ENCODE peak calls at places on chromosomes 7 and 10, in five cellular contexts. T is HepG2, Z is H1, F is GM12878, D is K562. R is an unnamed sample. For H3K4me1, the result is how much of the 10 kb centered on the place peaks cover.

GRCh38 chr7:139602143-139602722 is 78.7 kb downstream of the CLEC2L start:
- DNase-seq in T (peak), Z (no peak), F (no peak), D (peak), R (peak)

GRCh38 chr10:85430991-85431390 is 935.6 kb downstream of the GRID1 start:
- DNase-seq in T (peak), Z (no peak), F (no peak), D (no peak), R (no peak)

GRCh38 chr10:66349726-66350125 is 576.1 kb upstream of the LRRTM3 start:
- DNase-seq in T (no peak), Z (no peak), F (no peak), D (no peak), R (no peak)

GRCh38 chr10:75186310-75186709 is 24.3 kb upstream of the VDAC2 start:
- DNase-seq in T (no peak), Z (no peak), F (no peak), D (no peak), R (no peak)

GRCh38 chr10:24251547-24251946 is 42.6 kb downstream of the KIAA1217 start:
- DNase-seq in T (no peak), Z (no peak), F (no peak), D (no peak), R (peak)

GRCh38 chr10:30553018-30553624 is 76.4 kb downstream of the LYZL2 start:
- DNase-seq in T (no peak), Z (peak), F (no peak), D (peak), R (peak)

GRCh38 chr7:121279060-121279620 is 49.7 kb upstream of the WNT16 start:
- DNase-seq in T (no peak), Z (no peak), F (no peak), D (no peak), R (no peak)

GRCh38 chr7:116298576-116298975 is 88.2 kb downstream of the TES start:
- DNase-seq in T (no peak), Z (no peak), F (no peak), D (no peak), R (no peak)

GRCh38 chr10:126203746-126204145 is 184.5 kb downstream of the ADAM12 start:
- DNase-seq in T (no peak), Z (no peak), F (no peak), D (no peak), R (no peak)

GRCh38 chr7:102934267-102934666 is 21.5 kb downstream of the LRRC17 start:
- DNase-seq in T (no peak), Z (no peak), F (no peak), D (no peak), R (no peak)

GRCh38 chr7:102934670-102935069 is 21.9 kb downstream of the LRRC17 start:
- DNase-seq in T (no peak), Z (no peak), F (no peak), D (no peak), R (peak)

GRCh38 chr7:102933763-102934162 is 21.0 kb downstream of the LRRC17 start:
- DNase-seq in T (no peak), Z (peak), F (no peak), D (no peak), R (peak)

GRCh38 chr7:102935450-102936110 is 22.8 kb downstream of the LRRC17 start:
- DNase-seq in T (no peak), Z (no peak), F (no peak), D (no peak), R (no peak)

DNA sequence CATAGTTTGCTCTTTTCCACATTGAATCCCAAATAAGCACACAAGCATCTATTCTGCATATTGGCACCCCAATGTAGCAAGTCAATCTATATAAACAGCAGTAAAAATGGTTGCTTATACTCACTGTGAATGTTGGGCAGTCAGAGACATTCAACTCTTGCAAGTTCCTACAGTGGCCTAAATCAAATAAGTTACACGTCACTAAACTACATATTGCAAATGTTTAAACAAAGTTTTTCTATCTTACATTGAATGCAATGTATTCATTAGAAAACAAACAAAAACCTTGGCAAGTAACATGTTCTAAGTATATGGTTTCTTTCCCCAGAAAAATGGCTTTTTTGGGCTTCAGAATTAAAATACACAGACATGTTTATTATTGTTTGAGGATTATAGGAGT is 19.0 kb downstream of the LRRC17 start:
- DNase-seq in T (no peak), Z (no peak), F (no peak), D (no peak), R (no peak)
- H3K4me1 ChIP-seq in T (under half), Z (under half), F (under half), D (under half), R (half or more)

GRCh38 chr10:77160679-77161078 is 476.9 kb downstream of the KCNMA1 start:
- DNase-seq in T (no peak), Z (no peak), F (no peak), D (no peak), R (no peak)

GRCh38 chr10:77162697-77163096 is 474.9 kb downstream of the KCNMA1 start:
- DNase-seq in T (no peak), Z (no peak), F (no peak), D (no peak), R (no peak)

GRCh38 chr10:77164616-77165311 is 472.8 kb downstream of the KCNMA1 start:
- DNase-seq in T (no peak), Z (no peak), F (no peak), D (no peak), R (no peak)

GRCh38 chr10:77165445-77166316 is 471.9 kb downstream of the KCNMA1 start:
- DNase-seq in T (peak), Z (peak), F (peak), D (peak), R (peak)

DNA sequence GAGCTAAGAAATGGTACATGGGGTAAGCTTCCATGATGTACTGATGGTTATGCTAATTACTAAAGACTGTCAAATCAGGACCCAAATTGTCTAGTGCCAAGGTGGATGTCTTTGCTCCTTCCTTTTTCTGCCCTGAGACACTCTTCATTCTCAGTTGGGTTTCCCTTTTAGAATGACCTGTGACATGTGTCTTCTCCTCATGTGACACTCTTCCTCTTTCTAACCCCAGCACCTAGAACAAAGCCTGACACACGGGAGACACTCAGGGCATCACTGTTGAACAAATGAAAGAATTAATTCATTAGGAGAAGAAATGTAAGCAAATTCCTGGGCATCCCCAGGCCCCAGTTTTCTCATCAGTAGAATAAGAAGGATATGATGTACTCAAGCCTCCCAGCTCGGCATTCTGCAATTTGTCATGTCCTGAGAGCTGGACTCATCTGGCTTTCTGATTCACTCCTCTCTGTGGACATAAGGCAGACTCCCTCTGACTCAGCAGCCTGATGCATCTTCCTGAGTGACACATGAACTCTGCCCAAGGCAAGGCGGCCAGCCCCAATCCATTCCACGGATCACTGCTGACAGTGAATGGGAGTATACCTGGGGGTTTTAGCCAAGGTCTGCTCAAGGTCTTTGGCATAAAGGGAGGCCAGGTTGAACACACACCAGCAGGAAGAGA is 473.8 kb downstream of the KCNMA1 start:
- DNase-seq in T (peak), Z (no peak), F (no peak), D (no peak), R (no peak)
- TF ChIP-seq CREB1 in T (no peak), Z (no peak), F (no peak), D (no peak), R (no peak)

DNA sequence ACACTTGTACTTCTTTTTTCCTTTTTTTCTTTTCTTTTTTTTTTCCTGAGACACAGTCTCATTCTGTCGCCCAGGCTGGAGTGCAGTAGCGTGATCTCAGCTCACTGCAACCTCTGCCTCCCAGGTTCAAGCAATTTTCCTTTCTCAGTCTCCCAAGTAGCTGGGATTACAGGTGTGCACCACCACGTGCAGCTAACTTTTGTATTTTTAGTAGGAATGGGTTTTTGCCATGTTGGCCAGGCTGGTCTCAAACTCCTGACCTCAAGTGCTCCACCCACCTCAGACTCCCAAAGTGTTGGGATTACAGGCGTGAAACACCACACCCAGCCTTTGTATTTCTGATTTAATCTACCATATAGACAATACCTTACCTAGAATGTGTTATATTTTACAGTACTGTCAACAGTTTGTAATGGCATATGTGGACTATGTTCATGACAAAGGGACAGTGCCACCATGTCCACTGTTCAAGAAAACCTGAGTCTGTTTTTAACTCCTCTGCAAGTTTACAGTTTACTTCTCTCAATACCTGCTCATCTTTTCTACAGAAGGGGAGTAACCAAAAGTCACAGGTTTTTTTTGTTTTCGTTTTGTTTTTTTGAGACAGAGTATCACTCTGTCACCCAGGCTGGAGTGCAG is 223.8 kb upstream of the KLF14 start:
- DNase-seq in T (no peak), Z (no peak), F (no peak), D (no peak), R (no peak)
- H3K4me1 ChIP-seq in T (under half), Z (under half), F (under half), D (under half), R (under half)

DNA sequence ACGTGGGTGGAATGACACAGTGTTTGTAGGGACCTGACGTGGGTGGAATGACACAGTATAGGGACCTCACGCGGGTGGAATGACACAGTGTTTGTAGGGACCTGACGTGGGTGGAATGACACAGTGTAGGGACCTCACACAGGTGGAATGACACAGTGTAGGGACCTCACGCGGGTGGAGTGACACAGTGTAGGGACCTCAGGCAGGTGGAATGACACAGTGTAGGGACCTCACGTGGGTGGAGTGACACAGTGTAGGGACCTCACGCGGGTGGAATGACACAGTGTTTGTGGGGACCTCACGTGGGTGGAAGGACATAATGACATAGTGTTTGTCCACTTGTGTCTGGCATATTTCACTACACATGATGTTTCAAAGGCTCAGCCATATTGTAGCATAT is 19.3 kb downstream of the PPP2R2D start:
- DNase-seq in T (no peak), Z (no peak), F (no peak), D (no peak), R (no peak)
- TF ChIP-seq CREB1 in T (no peak), Z (no peak), F (no peak), D (no peak), R (no peak)

R was measured in GM23338.